ENCODE peak calls at places on chromosomes 1 and 21, in six cellular contexts. H is fibroblast of villous mesenchyme, L is uterus, J is PC-9, B is gastrocnemius medialis, K is left ventricle myocardium inferior. X is an unnamed sample.

GRCh38 chr1:107993920-107994319 is 28.9 kb upstream of the VAV3 start:
- DNase-seq in B (no peak), K (no peak), L (no peak), H (no peak), J (peak; percentile 78), X (no peak)

GRCh38 chr1:236638935-236639334 is 34.6 kb upstream of the HEATR1 start:
- DNase-seq in B (peak; percentile 64), K (peak; percentile 18), J (no peak), L (no peak), H (no peak), X (no peak)

GRCh38 chr1:23930861-23931471 is 17.8 kb upstream of the CNR2 start:
- DNase-seq in H (peak; percentile 81), L (no peak), K (no peak), J (no peak), B (no peak), X (no peak)

GRCh38 chr1:54392401-54392800 is 13.8 kb downstream of the SSBP3 start:
- DNase-seq in K (no peak), L (no peak), H (peak; percentile 28), B (no peak), J (no peak), X (no peak)

GRCh38 chr1:115262886-115263285 is 75.2 kb downstream of the NGF start:
- DNase-seq in H (peak; percentile 30), B (no peak), K (no peak), J (no peak), L (no peak), X (peak; percentile 28)

GRCh38 chr1:156160744-156161181 is 7.4 kb downstream of the SEMA4A start:
- DNase-seq in B (peak; percentile 91), H (peak; percentile 79), L (peak; percentile 85), J (no peak), K (peak; percentile 90), X (peak; percentile 99)

GRCh38 chr1:106290805-106291537 is 765.5 kb upstream of the PRMT6 start:
- DNase-seq in K (no peak), B (no peak), L (no peak), H (no peak), J (no peak), X (peak; percentile 20)

GRCh38 chr21:16086121-16086520 is 356.3 kb downstream of the USP25 start:
- DNase-seq in L (no peak), K (no peak), J (no peak), H (no peak), B (no peak), X (no peak)

GRCh38 chr1:145926706-145927072 is 595 bp downstream of the RBM8A start:
- DNase-seq in K (no peak), H (no peak), L (no peak), J (no peak), B (no peak), X (no peak)

GRCh38 chr1:154148787-154149186 is 6.1 kb downstream of the NUP210L start:
- DNase-seq in H (no peak), J (no peak), K (no peak), B (no peak), L (no peak), X (no peak)

GRCh38 chr1:27368872-27369703 is 2.3 kb upstream of the MAP3K6 start:
- DNase-seq in J (no peak), K (no peak), B (no peak), L (no peak), H (peak; percentile 45), X (no peak)

GRCh38 chr1:234440348-234440747 is 38.6 kb downstream of the TARBP1 start:
- DNase-seq in H (no peak), B (no peak), L (no peak), K (no peak), J (no peak), X (no peak)

GRCh38 chr1:3268281-3268680 is 186.2 kb upstream of the ARHGEF16 start:
- DNase-seq in K (no peak), L (no peak), H (no peak), B (no peak), J (no peak), X (no peak)

GRCh38 chr1:24897263-24898151 is 32.6 kb downstream of the RUNX3 start:
- DNase-seq in L (no peak), H (no peak), J (no peak), B (no peak), K (no peak), X (no peak)

GRCh38 chr1:24775901-24776300 is 30.7 kb downstream of the CLIC4 start:
- DNase-seq in L (no peak), K (no peak), H (no peak), J (no peak), B (no peak), X (peak; percentile 34)

GRCh38 chr1:157580179-157580827 is 17.6 kb downstream of the FCRL4 start:
- DNase-seq in J (peak; percentile 54), H (peak; percentile 56), B (no peak), K (no peak), L (no peak), X (peak; percentile 76)

GRCh38 chr1:184851822-184852746 is 97.4 kb upstream of the EDEM3 start:
- DNase-seq in L (no peak), J (no peak), K (no peak), H (no peak), B (no peak), X (no peak)

GRCh38 chr1:32759997-32760623 is 57.0 kb downstream of the YARS1 start:
- DNase-seq in J (peak; percentile 96), B (no peak), H (peak; percentile 31), K (no peak), L (peak; percentile 74), X (no peak)

GRCh38 chr1:25447547-25447946 is 16.9 kb downstream of the MACO1 start:
- DNase-seq in L (no peak), H (peak; percentile 42), K (no peak), J (no peak), B (no peak), X (no peak)

DNA sequence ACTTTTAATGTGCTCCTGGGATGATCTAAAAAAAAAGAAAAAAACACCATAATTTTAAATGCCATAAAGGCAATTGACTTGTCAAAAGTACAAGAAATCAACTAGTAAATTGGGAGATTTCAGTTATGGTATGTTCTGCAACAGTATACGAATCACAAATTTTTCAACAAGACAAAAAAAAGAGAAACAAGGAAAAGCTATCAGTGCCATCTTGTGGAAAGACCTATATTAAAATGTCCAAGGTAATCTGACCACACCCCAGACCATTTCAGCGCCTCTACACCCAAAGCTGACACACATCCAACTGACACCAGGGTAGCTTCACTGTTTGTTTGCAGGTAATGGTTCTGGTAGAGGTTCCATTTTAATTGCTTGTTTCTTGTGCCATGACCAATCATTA is 5.0 kb upstream of the DUSP23 start:
- DNase-seq in L (no peak), H (no peak), B (no peak), J (no peak), K (no peak), X (no peak)
- TF ChIP-seq CTCF in L (no peak), H (no peak), B (no peak), J (peak; percentile 12), K (no peak), X (no peak)

DNA sequence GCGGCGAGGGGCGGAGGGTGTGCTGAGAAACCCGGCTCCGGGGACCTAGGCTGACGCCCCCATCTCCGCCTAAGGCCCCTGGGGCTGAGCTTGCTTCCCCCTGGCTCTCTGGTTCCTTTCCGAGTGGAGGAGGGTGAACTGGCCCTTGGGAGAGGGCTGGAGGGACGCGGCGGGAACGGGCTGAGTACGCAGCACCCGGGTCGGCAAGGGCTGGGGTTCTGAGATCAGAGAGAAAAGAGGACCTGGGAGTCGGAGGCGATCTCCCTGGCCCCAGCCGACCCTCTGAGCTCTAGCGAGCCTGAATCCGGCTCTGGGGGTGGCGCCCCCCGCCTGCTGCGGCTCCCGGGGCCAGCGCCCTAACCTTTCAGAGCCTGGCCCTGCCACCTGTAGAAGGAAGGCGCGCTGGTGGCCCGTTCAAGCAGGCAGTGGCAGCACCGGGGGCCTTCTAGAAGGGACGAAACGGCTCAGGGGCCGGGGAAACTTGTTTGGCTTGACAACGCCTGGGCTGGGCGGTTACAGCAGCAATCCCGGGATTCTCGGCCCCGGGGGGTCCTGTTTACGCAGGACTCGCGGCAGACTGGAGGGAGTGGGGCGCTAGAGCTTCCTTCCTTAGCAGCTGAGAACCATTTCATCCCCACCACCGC is 270.9 kb downstream of the FOXD2 start:
- DNase-seq in K (no peak), L (no peak), J (no peak), B (no peak), H (no peak), X (no peak)
- H3K4me3 ChIP-seq in K (peak overlapping the region; percentile 64), L (peak overlapping the region; percentile 17), J (peak overlapping the region; percentile 50), B (peak overlapping the region; percentile 42), H (no peak overlapping the region), X (peak overlapping the region; percentile 39)

GRCh38 chr1:207318072-207318619 is 3.3 kb upstream of the CD55 start:
- DNase-seq in L (no peak), K (no peak), B (no peak), J (no peak), H (no peak), X (no peak)
- TF ChIP-seq CTCF in L (no peak), K (no peak), B (no peak), J (no peak), H (no peak), X (no peak)

DNA sequence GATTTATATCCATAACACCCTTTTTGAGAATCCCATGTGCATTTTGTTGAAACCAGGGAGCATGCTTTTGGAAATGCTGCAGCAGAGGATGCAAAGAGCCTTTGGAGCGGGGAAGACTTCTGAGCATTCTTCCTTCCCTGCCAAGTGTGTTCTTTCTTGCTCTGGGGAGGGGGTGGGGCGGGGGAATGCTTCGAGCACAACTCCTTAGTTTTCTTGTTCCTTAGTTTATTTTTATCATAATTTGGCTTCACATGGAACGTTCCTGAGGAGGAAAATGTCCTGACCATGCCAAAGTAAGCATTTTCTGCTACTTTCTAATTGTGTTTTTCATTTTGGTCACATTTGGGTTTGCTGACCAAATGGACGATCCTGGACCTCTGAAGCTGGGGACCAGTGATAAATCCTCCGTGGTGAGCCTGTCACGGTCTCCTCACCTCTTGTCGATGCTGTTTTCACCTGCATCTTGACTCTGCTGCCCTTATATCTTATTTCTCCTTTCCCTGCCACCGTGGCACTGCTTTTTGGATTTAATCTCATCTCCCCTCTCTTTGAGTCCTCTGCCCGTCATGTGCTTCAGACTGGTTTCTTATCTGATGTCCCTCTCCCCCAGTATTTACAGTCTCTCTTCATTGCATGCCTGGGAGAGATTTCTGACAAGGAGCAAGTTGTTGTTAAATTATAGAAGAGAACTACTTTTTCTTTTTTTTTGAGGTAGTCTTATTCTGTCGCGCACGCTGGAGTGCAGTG is 2.4 kb downstream of the CTPS1 start:
- DNase-seq in L (peak; percentile 40), K (no peak), B (no peak), H (peak; percentile 29), J (no peak), X (no peak)
- H3K4me3 ChIP-seq in L (peak overlapping the region; percentile 5), K (peak overlapping the region; percentile 37), B (no peak overlapping the region), H (peak overlapping the region; percentile 77), J (peak overlapping the region; percentile 92), X (no peak overlapping the region)

GRCh38 chr1:229710746-229711145 is 84.7 kb downstream of the URB2 start:
- DNase-seq in L (no peak), K (no peak), H (no peak), J (no peak), B (no peak), X (no peak)
- TF ChIP-seq CTCF in L (no peak), K (no peak), H (no peak), J (no peak), B (no peak), X (no peak)

DNA sequence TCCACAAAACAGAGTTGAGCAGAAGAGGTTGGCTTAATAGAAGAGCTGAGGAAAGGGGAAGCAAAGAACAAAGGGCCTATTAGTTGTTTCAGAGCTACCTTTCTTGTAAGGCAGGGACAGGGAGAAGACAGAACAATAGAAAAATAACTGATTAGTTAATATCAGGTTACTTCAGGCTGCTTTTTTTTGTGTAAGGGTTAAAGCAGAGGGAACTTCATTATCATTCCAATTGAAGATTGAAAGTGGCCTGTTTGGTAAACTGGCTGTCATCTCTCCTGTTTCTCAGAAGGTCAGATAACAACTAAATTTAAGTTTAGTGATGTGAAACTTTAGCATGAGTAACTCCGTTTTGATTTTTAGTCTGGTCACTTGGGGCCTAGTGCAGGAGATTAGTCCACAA is 22.3 kb downstream of the CDC42 start:
- DNase-seq in H (no peak), J (no peak), K (no peak), B (no peak), L (no peak), X (no peak)
- H3K4me3 ChIP-seq in H (no peak overlapping the region), J (no peak overlapping the region), K (no peak overlapping the region), B (no peak overlapping the region), L (no peak overlapping the region), X (no peak overlapping the region)

X was measured in WERI-Rb-1.